ENCODE peak calls at places on chromosomes 12 and 14, in four cellular contexts. F, K, O and M are unnamed samples.

GRCh38 chr12:12985817-12986408 is 14.2 kb downstream of the HEBP1 start:
- DNase-seq in F (no peak), K (no peak), O (peak), M (no peak)

GRCh38 chr14:49303952-49304516 is 282.1 kb downstream of the RPS29 start:
- DNase-seq in F (no peak), K (no peak), O (peak), M (no peak)

GRCh38 chr12:95368931-95369330 is 105.0 kb upstream of the METAP2 start:
- DNase-seq in F (no peak), K (no peak), O (no peak), M (no peak)

GRCh38 chr12:67816269-67816668 is 167.7 kb downstream of the DYRK2 start:
- DNase-seq in F (no peak), K (no peak), O (no peak), M (no peak)

GRCh38 chr14:26128931-26129674 is 468.7 kb downstream of the NOVA1 start:
- DNase-seq in F (no peak), K (no peak), O (peak), M (no peak)

GRCh38 chr12:108511633-108512540 is 3.2 kb upstream of the FICD start:
- DNase-seq in F (peak), K (peak), O (peak), M (peak)

GRCh38 chr14:29216774-29217232 is 450.2 kb downstream of the FOXG1 start:
- DNase-seq in F (no peak), K (no peak), O (no peak), M (no peak)

GRCh38 chr14:32559048-32559447 is 229.9 kb downstream of the AKAP6 start:
- DNase-seq in F (no peak), K (no peak), O (no peak), M (no peak)

GRCh38 chr14:67623114-67623513 is 3.4 kb downstream of the ARG2 start:
- DNase-seq in F (no peak), K (no peak), O (peak), M (no peak)

GRCh38 chr12:503111-503761 is 43.5 kb downstream of the B4GALNT3 start:
- DNase-seq in F (no peak), K (no peak), O (peak), M (no peak)

GRCh38 chr12:108425238-108425795 is 86.2 kb upstream of the CMKLR1 start:
- DNase-seq in F (no peak), K (no peak), O (no peak), M (no peak)

GRCh38 chr12:116962783-116963356 is 52.1 kb downstream of the FBXW8 start:
- DNase-seq in F (no peak), K (no peak), O (no peak), M (no peak)

GRCh38 chr12:121980211-121980891 is 41.3 kb upstream of the BCL7A start:
- DNase-seq in F (no peak), K (no peak), O (peak), M (no peak)

GRCh38 chr14:55884819-55885218 is 233.4 kb upstream of the PELI2 start:
- DNase-seq in F (no peak), K (no peak), O (no peak), M (no peak)

GRCh38 chr14:67137744-67138371 is 51.4 kb upstream of the GARIN2 start:
- DNase-seq in F (no peak), K (no peak), O (peak), M (no peak)

GRCh38 chr12:31702047-31702446 is 26.8 kb downstream of the AMN1 start:
- DNase-seq in F (no peak), K (no peak), O (peak), M (no peak)

GRCh38 chr12:75587340-75588106 is 76.1 kb upstream of the KRR1 start:
- DNase-seq in F (no peak), K (no peak), O (peak), M (no peak)

GRCh38 chr12:124172646-124173045 is 122.2 kb upstream of the RFLNA start:
- DNase-seq in F (no peak), K (no peak), O (no peak), M (no peak)

GRCh38 chr12:109994262-109995175 is 1.6 kb downstream of the GIT2 start:
- DNase-seq in F (no peak), K (no peak), O (peak), M (no peak)

GRCh38 chr14:54667764-54668163 is 100.8 kb downstream of the SAMD4A start:
- DNase-seq in F (no peak), K (no peak), O (no peak), M (no peak)

GRCh38 chr12:16020034-16020433 is 108.9 kb downstream of the DERA start:
- DNase-seq in F (no peak), K (no peak), O (no peak), M (no peak)

GRCh38 chr12:126389215-126389841 is 1324.1 kb downstream of the AACS start:
- DNase-seq in F (no peak), K (no peak), O (peak), M (no peak)

GRCh38 chr12:77686760-77687159 is 143.9 kb upstream of the NAV3 start:
- DNase-seq in F (no peak), K (no peak), O (peak), M (no peak)

GRCh38 chr14:55523321-55523720 is 56.7 kb upstream of the KTN1 start:
- DNase-seq in F (no peak), K (no peak), O (no peak), M (no peak)

GRCh38 chr12:62372134-62372533 is 94.5 kb upstream of the MON2 start:
- DNase-seq in F (no peak), K (no peak), O (no peak), M (no peak)

GRCh38 chr12:71662861-71663560 is 637 bp downstream of the ZFC3H1 start:
- DNase-seq in F (peak), K (peak), O (peak), M (peak)

GRCh38 chr12:67070307-67070600 is 198.9 kb upstream of the CAND1 start:
- DNase-seq in F (no peak), K (no peak), O (no peak), M (no peak)

GRCh38 chr14:64201931-64202330 is 92.2 kb downstream of the ESR2 start:
- DNase-seq in F (no peak), K (no peak), O (no peak), M (no peak)

GRCh38 chr14:100838493-100839440 is 12.8 kb downstream of the MEG3 start:
- DNase-seq in F (no peak), K (no peak), O (no peak), M (no peak)

GRCh38 chr12:3777206-3777809 is 24.4 kb upstream of the CRACR2A start:
- DNase-seq in F (no peak), K (no peak), O (peak), M (no peak)

GRCh38 chr12:1842183-1842904 is 22.0 kb downstream of the LRTM2 start:
- DNase-seq in F (no peak), K (no peak), O (no peak), M (no peak)

GRCh38 chr12:80189241-80189640 is 89.9 kb downstream of the OTOGL start:
- DNase-seq in F (no peak), K (no peak), O (peak), M (no peak)

GRCh38 chr12:52950553-52950952 is 1.6 kb downstream of the KRT18 start:
- DNase-seq in F (no peak), K (no peak), O (no peak), M (no peak)

GRCh38 chr12:88267630-88268029 is 125.5 kb downstream of the TMTC3 start:
- DNase-seq in F (no peak), K (no peak), O (no peak), M (no peak)

GRCh38 chr12:3299929-3300832 is 190.8 kb upstream of the PRMT8 start:
- DNase-seq in F (peak), K (peak), O (peak), M (peak)

GRCh38 chr14:93903342-93904184 is 23.6 kb upstream of the FAM181A start:
- DNase-seq in F (no peak), K (no peak), O (no peak), M (no peak)